ENCODE peak calls at places on chromosomes 1 and 21, in four cellular contexts. X is K562, D is HL-60, U is GM12891. W is an unnamed sample.

GRCh38 chr1:32791881-32792280 is 25.3 kb downstream of the YARS1 start:
- DNase-seq in D (no peak), U (no peak), X (no peak), W (no peak)

GRCh38 chr1:212161231-212161781 is 123.9 kb upstream of the PPP2R5A start:
- DNase-seq in D (no peak), U (no peak), X (peak; percentile 47), W (peak; percentile 25)

GRCh38 chr21:43208561-43209332 is 39.9 kb downstream of the CRYAA start:
- DNase-seq in X (no peak), D (no peak), U (no peak), W (no peak)

GRCh38 chr1:59766463-59766862 is 48.3 kb upstream of the HOOK1 start:
- DNase-seq in U (no peak), D (no peak), X (no peak), W (no peak)

GRCh38 chr1:10870493-10871096 is 74.1 kb upstream of the CASZ1 start:
- DNase-seq in D (no peak), U (no peak), X (no peak), W (no peak)

GRCh38 chr1:154760469-154760933 is 109.6 kb downstream of the KCNN3 start:
- DNase-seq in X (peak; percentile 72), U (peak; percentile 90), D (peak; percentile 36), W (no peak)

GRCh38 chr1:232953176-232953524 is 2.7 kb downstream of the NTPCR start:
- DNase-seq in X (no peak), D (no peak), U (no peak), W (no peak)

GRCh38 chr1:235329139-235329808 is 904 bp downstream of the GGPS1 start:
- DNase-seq in X (peak; percentile 73), D (no peak), U (no peak), W (peak; percentile 52)

GRCh38 chr1:152392909-152393308 is 21.2 kb downstream of the CRNN start:
- DNase-seq in X (no peak), U (no peak), D (no peak), W (no peak)

GRCh38 chr1:224929335-224930237 is at the start of gene DNAH14:
- DNase-seq in X (peak; percentile 96), D (peak; percentile 69), U (peak; percentile 30), W (no peak)

GRCh38 chr21:45326834-45327457 is 39.3 kb upstream of the POFUT2 start:
- DNase-seq in D (no peak), X (no peak), U (no peak), W (no peak)

GRCh38 chr21:45324430-45325205 is 36.9 kb upstream of the POFUT2 start:
- DNase-seq in U (no peak), X (no peak), D (no peak), W (no peak)

GRCh38 chr21:45325206-45326168 is 37.8 kb upstream of the POFUT2 start:
- DNase-seq in D (no peak), U (no peak), X (no peak), W (no peak)

GRCh38 chr21:45327458-45328197 is 39.9 kb upstream of the POFUT2 start:
- DNase-seq in X (no peak), D (no peak), U (no peak), W (no peak)

GRCh38 chr21:45326169-45326833 is 38.6 kb upstream of the POFUT2 start:
- DNase-seq in D (no peak), U (no peak), X (no peak), W (no peak)
- TF ChIP-seq SPI1 in D (no peak), U (no peak), X (no peak), W (no peak)

DNA sequence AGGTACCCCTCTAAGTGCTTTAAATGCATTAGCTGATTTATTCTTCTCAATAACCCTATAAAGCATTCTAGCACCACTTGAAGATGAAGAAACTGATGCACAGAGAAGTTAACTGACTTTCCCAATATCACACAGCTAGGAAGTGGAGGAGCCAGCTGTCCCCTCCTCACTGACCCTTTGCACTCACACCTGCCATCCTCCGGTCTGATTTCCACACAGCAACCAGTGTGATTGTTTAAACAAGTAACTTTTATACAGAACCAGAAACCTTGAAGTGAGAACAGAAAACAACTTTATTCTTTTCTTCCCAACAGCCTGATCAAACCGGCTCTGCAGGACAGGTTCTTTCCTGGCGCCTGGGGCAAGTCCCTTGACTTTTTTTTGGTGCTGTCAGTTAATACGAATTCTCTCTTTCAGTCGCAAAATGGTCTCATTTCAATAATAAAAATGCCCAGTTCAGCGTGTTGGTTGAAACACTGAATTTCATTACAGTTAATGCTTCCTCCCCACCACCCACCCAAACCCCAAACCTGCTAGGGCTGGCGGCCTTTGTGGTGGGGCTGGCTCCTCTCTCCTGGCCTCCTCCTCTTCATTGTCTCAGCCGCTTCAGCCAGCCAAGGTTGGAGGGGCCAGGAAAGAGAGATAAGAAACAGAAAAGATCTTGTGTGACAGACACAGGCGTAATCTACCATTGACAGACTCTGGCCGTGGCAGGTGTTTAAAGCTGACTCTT is 26.4 kb upstream of the EEIG2 start:
- DNase-seq in D (no peak), X (peak; percentile 97), U (no peak), W (peak; percentile 40)
- TF ChIP-seq POLR2AphosphoS5 in D (no peak), X (peak; percentile 98), U (no peak), W (no peak)

GRCh38 chr21:29580886-29581285 is 282.2 kb downstream of the BACH1 start:
- DNase-seq in D (no peak), X (no peak), U (no peak), W (no peak)

GRCh38 chr21:29585462-29585861 is 286.7 kb downstream of the BACH1 start:
- DNase-seq in X (no peak), U (no peak), D (no peak), W (no peak)

GRCh38 chr21:29581393-29581792 is 282.7 kb downstream of the BACH1 start:
- DNase-seq in X (no peak), D (no peak), U (no peak), W (no peak)

DNA sequence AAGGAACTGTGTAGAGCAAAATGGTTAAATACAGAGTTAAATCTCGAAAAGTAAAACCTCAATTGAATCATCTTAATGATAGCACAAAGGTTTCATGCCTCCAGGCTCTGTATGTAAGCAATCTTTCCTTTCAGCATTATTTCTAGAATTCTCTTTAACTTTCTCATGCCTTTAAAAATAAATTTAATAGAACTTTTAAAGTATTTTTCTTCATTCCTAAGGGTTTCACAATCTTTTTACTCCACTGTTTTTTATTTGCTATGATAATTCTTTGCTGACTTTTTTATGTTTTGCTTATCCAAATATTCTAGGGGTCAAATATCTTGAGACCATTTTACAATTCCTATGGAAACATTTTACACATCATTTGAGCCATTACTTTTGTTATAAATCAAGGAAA is 288.0 kb downstream of the BACH1 start:
- DNase-seq in X (no peak), D (no peak), U (no peak), W (no peak)
- TF ChIP-seq SPI1 in X (no peak), D (no peak), U (no peak), W (no peak)

DNA sequence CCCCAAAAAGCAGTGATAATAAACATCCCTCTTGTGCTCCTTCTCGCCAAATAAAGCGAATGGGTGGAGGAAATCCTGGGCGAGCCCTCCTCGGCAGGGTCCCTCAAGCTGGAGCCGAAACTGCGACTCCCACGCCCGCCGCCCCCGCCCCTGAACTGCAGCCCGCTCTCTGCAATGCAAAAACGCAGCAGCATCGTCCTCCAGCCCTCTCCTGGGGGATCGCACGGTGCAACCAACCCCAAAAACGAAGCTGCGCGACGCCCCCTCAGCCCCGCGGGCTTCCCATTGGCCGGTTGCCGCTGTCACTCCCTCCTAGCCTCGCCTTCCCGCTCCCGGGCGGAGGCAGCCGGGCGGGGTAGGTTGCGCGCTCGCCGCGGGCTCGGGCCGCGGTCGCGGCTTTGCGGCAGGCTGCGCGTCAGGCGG is at the start of gene TMCC2:
- DNase-seq in U (peak; percentile 88), X (peak; percentile 95), D (peak; percentile 51), W (no peak)
- TF ChIP-seq POLR2AphosphoS5 in U (no peak), X (no peak), D (no peak), W (no peak)

DNA sequence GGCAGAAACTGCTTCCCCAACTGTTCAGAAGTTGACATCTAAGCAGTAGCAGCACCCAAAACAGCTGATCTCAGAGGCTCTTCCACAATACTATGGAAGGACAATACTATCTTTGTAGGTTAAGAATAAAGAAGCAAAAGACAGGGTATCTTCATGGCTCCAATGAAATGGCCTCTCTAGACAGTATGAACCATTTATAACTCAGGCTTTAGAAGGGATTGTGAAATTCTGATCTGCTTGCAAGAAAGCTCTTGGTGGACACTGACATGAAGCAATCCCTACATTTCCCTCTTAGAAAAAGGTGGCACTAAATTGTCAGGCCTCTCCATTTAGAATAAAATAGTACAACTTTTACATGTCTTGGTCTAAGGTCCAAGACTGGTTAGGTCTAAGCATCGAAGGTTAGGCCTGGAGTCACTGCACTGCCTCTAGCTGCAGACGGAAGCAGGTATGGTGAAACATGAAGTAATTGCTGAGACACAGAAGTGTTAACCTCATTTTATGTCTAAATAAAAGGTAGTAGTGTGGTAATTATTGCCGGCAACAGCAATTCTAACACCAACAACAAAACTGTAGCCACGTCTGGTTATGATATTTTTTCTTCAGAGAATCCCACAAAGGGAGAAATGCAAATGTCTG is 50.6 kb upstream of the HP1BP3 start:
- DNase-seq in D (peak; percentile 75), U (no peak), X (no peak), W (no peak)
- TF ChIP-seq SPI1 in D (no peak), U (no peak), X (no peak), W (no peak)

DNA sequence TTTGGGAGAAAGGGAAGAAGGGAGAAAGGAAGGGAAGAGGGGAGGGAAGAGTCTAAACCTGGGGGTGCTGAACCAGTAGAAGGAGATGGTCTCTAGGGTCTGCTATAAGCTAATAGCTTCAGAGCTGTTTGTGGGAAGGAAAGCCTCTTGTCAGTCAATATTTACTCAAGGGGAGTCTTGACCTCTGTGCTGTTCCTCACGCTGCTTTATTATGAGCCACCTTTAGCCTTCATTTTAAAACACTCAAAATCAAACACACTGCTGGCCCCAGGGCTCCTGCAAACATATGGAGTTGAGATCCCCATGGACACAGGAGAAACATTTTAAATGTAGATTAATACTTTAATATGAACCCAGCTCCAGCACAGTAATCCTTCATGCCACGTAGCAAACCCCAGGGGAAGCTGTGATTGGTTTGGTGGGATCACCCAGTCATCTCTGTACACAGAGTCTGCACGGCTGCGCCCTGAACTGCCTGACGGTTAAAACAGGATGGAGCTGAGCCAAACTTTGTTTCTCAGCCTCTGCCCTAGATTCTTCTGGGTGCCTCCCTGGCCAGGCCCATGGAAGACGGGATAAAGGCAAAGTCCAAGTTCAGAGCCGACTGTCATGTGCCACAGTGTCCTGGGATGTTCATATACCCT is 40.2 kb upstream of the VWA5B1 start:
- DNase-seq in D (no peak), X (no peak), U (no peak), W (peak; percentile 20)
- TF ChIP-seq POLR2AphosphoS5 in D (no peak), X (no peak), U (no peak), W (no peak)

GRCh38 chr1:193062698-193063463 is 3.5 kb downstream of the RO60 start:
- DNase-seq in U (no peak), X (no peak), D (no peak), W (no peak)
- TF ChIP-seq SPI1 in U (no peak), X (no peak), D (no peak), W (no peak)

DNA sequence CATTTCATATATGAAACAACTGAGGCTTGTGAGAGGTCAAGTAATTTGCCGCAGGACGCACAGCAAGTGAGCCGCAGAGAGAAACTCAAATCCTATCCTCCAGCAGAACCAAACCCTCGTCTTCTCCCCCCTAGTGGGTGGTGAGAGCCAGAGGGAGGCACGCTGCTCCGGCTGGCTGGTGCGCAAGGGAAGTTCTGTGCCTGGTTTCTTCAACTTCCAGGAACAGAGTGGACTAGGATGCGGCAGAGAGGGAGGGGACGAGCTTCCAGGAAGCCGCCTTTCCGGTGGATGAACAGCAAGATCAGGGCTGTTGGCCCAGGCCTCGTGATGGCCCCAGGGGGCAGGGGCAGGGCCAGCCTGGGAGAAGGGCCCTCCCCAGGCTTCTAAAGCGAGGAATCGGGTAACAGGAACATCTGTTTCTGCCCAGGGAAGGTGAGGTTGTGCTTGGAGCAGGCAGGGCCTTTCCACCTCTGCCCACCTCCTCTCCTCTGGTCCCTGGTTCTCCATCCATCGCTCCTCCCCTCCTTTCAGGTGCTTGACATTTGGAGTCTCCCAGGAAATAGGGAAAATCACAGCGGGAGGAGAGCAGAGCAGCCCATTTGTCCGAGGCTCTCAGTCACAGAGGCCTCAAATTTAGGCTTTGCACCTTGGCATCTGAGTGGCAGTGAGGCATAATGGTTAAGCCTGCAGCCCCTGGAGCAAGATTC is 16.8 kb upstream of the PDIK1L start:
- DNase-seq in U (no peak), D (no peak), X (peak; percentile 82), W (no peak)
- TF ChIP-seq POLR2AphosphoS5 in U (no peak), D (no peak), X (no peak), W (no peak)

W was measured in GM12878.